ENCODE peak calls at places on chromosomes 13 and 19, in five cellular contexts. One of them, this sample, is unnamed.

GRCh38 chr13:88704600-88705275 is 1033.6 kb downstream of the SLITRK5 start:
- DNase-seq in IMR-90: no peak
- DNase-seq in ascending aorta: no peak
- DNase-seq in K562: no peak
- DNase-seq in upper lobe of right lung: no peak
- DNase-seq in this sample: no peak

GRCh38 chr13:48782429-48782840 is 128.7 kb downstream of the CYSLTR2 start:
- DNase-seq in IMR-90: no peak
- DNase-seq in ascending aorta: no peak
- DNase-seq in K562: no peak
- DNase-seq in upper lobe of right lung: no peak
- DNase-seq in this sample: no peak

GRCh38 chr13:113650275-113650674 is 7.7 kb downstream of the ATP4B start:
- DNase-seq in IMR-90: no peak
- DNase-seq in ascending aorta: no peak
- DNase-seq in K562: no peak
- DNase-seq in upper lobe of right lung: peak; percentile 83
- DNase-seq in this sample: no peak

GRCh38 chr13:110617326-110618072 is 2.2 kb downstream of the NAXD start:
- DNase-seq in IMR-90: peak; percentile 97
- DNase-seq in ascending aorta: no peak
- DNase-seq in K562: no peak
- DNase-seq in upper lobe of right lung: no peak
- DNase-seq in this sample: no peak

GRCh38 chr13:37923236-37923635 is 53.7 kb upstream of the TRPC4 start:
- DNase-seq in IMR-90: no peak
- DNase-seq in ascending aorta: no peak
- DNase-seq in K562: no peak
- DNase-seq in upper lobe of right lung: no peak
- DNase-seq in this sample: no peak

GRCh38 chr19:23802290-23802689 is 43.6 kb upstream of the ZNF681 start:
- DNase-seq in IMR-90: no peak
- DNase-seq in ascending aorta: no peak
- DNase-seq in K562: no peak
- DNase-seq in upper lobe of right lung: no peak
- DNase-seq in this sample: peak; percentile 22

GRCh38 chr19:49879243-49879960 is 1.9 kb downstream of the TBC1D17 start:
- DNase-seq in IMR-90: no peak
- DNase-seq in ascending aorta: no peak
- DNase-seq in K562: no peak
- DNase-seq in upper lobe of right lung: no peak
- DNase-seq in this sample: no peak

GRCh38 chr13:31909889-31910551 is 121.6 kb upstream of the FRY start:
- DNase-seq in IMR-90: peak; percentile 70
- DNase-seq in ascending aorta: no peak
- DNase-seq in K562: peak; percentile 16
- DNase-seq in upper lobe of right lung: no peak
- DNase-seq in this sample: peak; percentile 58

GRCh38 chr13:92951273-92951820 is 275.3 kb upstream of the GPC6 start:
- DNase-seq in IMR-90: no peak
- DNase-seq in ascending aorta: no peak
- DNase-seq in K562: no peak
- DNase-seq in upper lobe of right lung: no peak
- DNase-seq in this sample: no peak

GRCh38 chr19:16066611-16067104 is 9.6 kb upstream of the TPM4 start:
- DNase-seq in IMR-90: peak; percentile 76
- DNase-seq in ascending aorta: no peak
- DNase-seq in K562: peak; percentile 63
- DNase-seq in upper lobe of right lung: no peak
- DNase-seq in this sample: peak; percentile 63

GRCh38 chr19:16033721-16034120 is 42.6 kb upstream of the TPM4 start:
- DNase-seq in IMR-90: no peak
- DNase-seq in ascending aorta: no peak
- DNase-seq in K562: no peak
- DNase-seq in upper lobe of right lung: no peak
- DNase-seq in this sample: no peak

GRCh38 chr19:9835507-9835949 is 410 bp downstream of the PIN1 start:
- DNase-seq in IMR-90: no peak
- DNase-seq in ascending aorta: no peak
- DNase-seq in K562: no peak
- DNase-seq in upper lobe of right lung: no peak
- DNase-seq in this sample: no peak

GRCh38 chr13:32537580-32538233 is 888 bp downstream of the N4BP2L2 start:
- DNase-seq in IMR-90: no peak
- DNase-seq in ascending aorta: no peak
- DNase-seq in K562: peak; percentile 19
- DNase-seq in upper lobe of right lung: peak; percentile 78
- DNase-seq in this sample: no peak

GRCh38 chr13:81171065-81171647 is 830.2 kb upstream of the SPRY2 start:
- DNase-seq in IMR-90: no peak
- DNase-seq in ascending aorta: no peak
- DNase-seq in K562: peak; percentile 6
- DNase-seq in upper lobe of right lung: no peak
- DNase-seq in this sample: peak; percentile 26

GRCh38 chr19:33647146-33647545 is 25.4 kb downstream of the CHST8 start:
- DNase-seq in IMR-90: no peak
- DNase-seq in ascending aorta: no peak
- DNase-seq in K562: no peak
- DNase-seq in upper lobe of right lung: no peak
- DNase-seq in this sample: no peak

GRCh38 chr13:29454931-29455481 is 140.5 kb downstream of the SLC7A1 start:
- DNase-seq in IMR-90: peak; percentile 7
- DNase-seq in ascending aorta: no peak
- DNase-seq in K562: peak; percentile 32
- DNase-seq in upper lobe of right lung: no peak
- DNase-seq in this sample: no peak

GRCh38 chr13:97234742-97235141 is 12.6 kb downstream of the MBNL2 start:
- DNase-seq in IMR-90: no peak
- DNase-seq in ascending aorta: no peak
- DNase-seq in K562: no peak
- DNase-seq in upper lobe of right lung: no peak
- DNase-seq in this sample: no peak

GRCh38 chr13:99217461-99218101 is 16.9 kb downstream of the UBAC2 start:
- DNase-seq in IMR-90: no peak
- DNase-seq in ascending aorta: no peak
- DNase-seq in K562: no peak
- DNase-seq in upper lobe of right lung: no peak
- DNase-seq in this sample: no peak

GRCh38 chr19:2428027-2428690 is 773 bp upstream of the TIMM13 start:
- DNase-seq in IMR-90: peak; percentile 8
- DNase-seq in ascending aorta: no peak
- DNase-seq in K562: no peak
- DNase-seq in upper lobe of right lung: peak; percentile 67
- DNase-seq in this sample: no peak

GRCh38 chr19:51712461-51713081 is 11.2 kb downstream of the HAS1 start:
- DNase-seq in IMR-90: peak; percentile 35
- DNase-seq in ascending aorta: no peak
- DNase-seq in K562: no peak
- DNase-seq in upper lobe of right lung: no peak
- DNase-seq in this sample: no peak

GRCh38 chr13:74301200-74302063 is 167.2 kb upstream of the KLF12 start:
- DNase-seq in IMR-90: peak; percentile 24
- DNase-seq in ascending aorta: no peak
- DNase-seq in K562: no peak
- DNase-seq in upper lobe of right lung: no peak
- DNase-seq in this sample: no peak

GRCh38 chr13:89891416-89891815 is 1456.1 kb upstream of the MIR17HG start:
- DNase-seq in IMR-90: no peak
- DNase-seq in ascending aorta: no peak
- DNase-seq in K562: no peak
- DNase-seq in upper lobe of right lung: no peak
- DNase-seq in this sample: no peak

GRCh38 chr13:50914848-50915247 is 5.3 kb downstream of the RNASEH2B start:
- DNase-seq in IMR-90: peak; percentile 52
- DNase-seq in ascending aorta: no peak
- DNase-seq in K562: no peak
- DNase-seq in upper lobe of right lung: no peak
- DNase-seq in this sample: no peak

GRCh38 chr13:103250071-103250470 is 183.9 kb upstream of the SLC10A2 start:
- DNase-seq in IMR-90: no peak
- DNase-seq in ascending aorta: no peak
- DNase-seq in K562: no peak
- DNase-seq in upper lobe of right lung: no peak
- DNase-seq in this sample: no peak

GRCh38 chr19:46812898-46813569 is 24.6 kb upstream of the SLC1A5 start:
- DNase-seq in IMR-90: no peak
- DNase-seq in ascending aorta: no peak
- DNase-seq in K562: peak; percentile 47
- DNase-seq in upper lobe of right lung: peak; percentile 82
- DNase-seq in this sample: no peak

GRCh38 chr13:74305876-74306275 is 171.7 kb upstream of the KLF12 start:
- DNase-seq in IMR-90: no peak
- DNase-seq in ascending aorta: no peak
- DNase-seq in K562: no peak
- DNase-seq in upper lobe of right lung: no peak
- DNase-seq in this sample: no peak

GRCh38 chr13:48437381-48437780 is 24.5 kb upstream of the LPAR6 start:
- DNase-seq in IMR-90: peak; percentile 45
- DNase-seq in ascending aorta: peak; percentile 45
- DNase-seq in K562: no peak
- DNase-seq in upper lobe of right lung: no peak
- DNase-seq in this sample: no peak

GRCh38 chr19:35030257-35031071 is at the start of gene SCN1B:
- DNase-seq in IMR-90: peak; percentile 55
- DNase-seq in ascending aorta: no peak
- DNase-seq in K562: peak; percentile 89
- DNase-seq in upper lobe of right lung: peak; percentile 84
- DNase-seq in this sample: no peak

GRCh38 chr19:906480-906879 is 6.5 kb downstream of the R3HDM4 start:
- DNase-seq in IMR-90: no peak
- DNase-seq in ascending aorta: no peak
- DNase-seq in K562: no peak
- DNase-seq in upper lobe of right lung: no peak
- DNase-seq in this sample: no peak
- H3K4me1 ChIP-seq in IMR-90: peaks cover 5% of the 10 kb centered on the region
- H3K4me1 ChIP-seq in ascending aorta: no peaks in the 10 kb centered on the region
- H3K4me1 ChIP-seq in K562: peaks cover 50% of the 10 kb centered on the region
- H3K4me1 ChIP-seq in upper lobe of right lung: peaks cover 19% of the 10 kb centered on the region
- H3K4me1 ChIP-seq in this sample: peaks cover 7% of the 10 kb centered on the region

GRCh38 chr13:21022694-21023325 is 38.6 kb downstream of the LATS2 start:
- DNase-seq in IMR-90: no peak
- DNase-seq in ascending aorta: no peak
- DNase-seq in K562: peak; percentile 11
- DNase-seq in upper lobe of right lung: no peak
- DNase-seq in this sample: no peak
- H3K27ac ChIP-seq in IMR-90: peak overlapping the region; percentile 20
- H3K27ac ChIP-seq in ascending aorta: no peak overlapping the region
- H3K27ac ChIP-seq in K562: no peak overlapping the region
- H3K27ac ChIP-seq in upper lobe of right lung: no peak overlapping the region
- H3K27ac ChIP-seq in this sample: no peak overlapping the region

GRCh38 chr13:106099765-106100164 is 435.7 kb downstream of the EFNB2 start:
- DNase-seq in IMR-90: no peak
- DNase-seq in ascending aorta: no peak
- DNase-seq in K562: no peak
- DNase-seq in upper lobe of right lung: no peak
- DNase-seq in this sample: no peak

GRCh38 chr13:106098778-106099177 is 436.7 kb downstream of the EFNB2 start:
- DNase-seq in IMR-90: no peak
- DNase-seq in ascending aorta: no peak
- DNase-seq in K562: no peak
- DNase-seq in upper lobe of right lung: no peak
- DNase-seq in this sample: no peak

GRCh38 chr13:106096661-106097092 is 438.8 kb downstream of the EFNB2 start:
- DNase-seq in IMR-90: no peak
- DNase-seq in ascending aorta: no peak
- DNase-seq in K562: no peak
- DNase-seq in upper lobe of right lung: no peak
- DNase-seq in this sample: no peak

GRCh38 chr13:106095406-106095805 is 440.1 kb downstream of the EFNB2 start:
- DNase-seq in IMR-90: no peak
- DNase-seq in ascending aorta: no peak
- DNase-seq in K562: no peak
- DNase-seq in upper lobe of right lung: no peak
- DNase-seq in this sample: no peak

GRCh38 chr13:106095919-106096318 is 439.5 kb downstream of the EFNB2 start:
- DNase-seq in IMR-90: no peak
- DNase-seq in ascending aorta: no peak
- DNase-seq in K562: no peak
- DNase-seq in upper lobe of right lung: no peak
- DNase-seq in this sample: no peak
- H3K4me1 ChIP-seq in IMR-90: no peaks in the 10 kb centered on the region
- H3K4me1 ChIP-seq in ascending aorta: no peaks in the 10 kb centered on the region
- H3K4me1 ChIP-seq in K562: no peaks in the 10 kb centered on the region
- H3K4me1 ChIP-seq in upper lobe of right lung: no peaks in the 10 kb centered on the region
- H3K4me1 ChIP-seq in this sample: no peaks in the 10 kb centered on the region

DNA sequence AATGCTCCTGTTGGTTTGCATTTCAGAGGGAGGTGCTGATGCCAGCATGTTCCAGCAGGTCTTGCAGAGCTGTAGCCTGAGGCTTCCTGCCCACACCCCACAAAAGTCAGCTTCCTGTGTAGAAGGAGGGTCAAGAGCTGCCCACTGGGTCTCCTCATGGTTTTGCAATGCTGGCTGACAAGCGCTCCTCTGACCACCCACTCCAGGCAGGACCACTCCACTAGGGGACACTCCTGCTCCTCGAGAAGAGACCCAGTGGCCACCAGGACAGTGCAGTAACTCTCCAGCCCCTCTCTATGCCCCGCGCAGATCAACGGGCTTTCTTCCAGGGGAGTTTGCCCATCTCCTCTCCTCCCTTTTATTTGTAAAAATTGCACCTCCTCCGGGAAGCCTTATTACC is 72.9 kb upstream of the UQCRFS1 start:
- DNase-seq in IMR-90: no peak
- DNase-seq in ascending aorta: no peak
- DNase-seq in K562: peak; percentile 25
- DNase-seq in upper lobe of right lung: peak; percentile 33
- DNase-seq in this sample: no peak
- H3K27ac ChIP-seq in IMR-90: no peak overlapping the region
- H3K27ac ChIP-seq in ascending aorta: no peak overlapping the region
- H3K27ac ChIP-seq in K562: no peak overlapping the region
- H3K27ac ChIP-seq in upper lobe of right lung: no peak overlapping the region
- H3K27ac ChIP-seq in this sample: no peak overlapping the region